ENCODE peak calls at places on chromosome X, in five cellular contexts. K, O, C, Q and R are unnamed samples.

GRCh38 chrX:103503163-103503852 is 16.0 kb downstream of the RAB40A start:
- ATAC-seq in K (no peak), Q (no peak), C (no peak), O (no peak), R (no peak)

GRCh38 chrX:12954981-12955380 is 19.9 kb upstream of the TMSB4X start:
- ATAC-seq in O (no peak), Q (no peak), K (no peak), C (no peak), R (no peak)

GRCh38 chrX:45186643-45187026 is 14.0 kb downstream of the DIPK2B start:
- ATAC-seq in K (no peak), C (peak; percentile 61), Q (no peak), O (no peak), R (no peak)

GRCh38 chrX:41734530-41734929 is 10.5 kb downstream of the GPR82 start:
- ATAC-seq in Q (no peak), O (peak; percentile 89), K (peak; percentile 59), C (peak; percentile 67), R (no peak)

GRCh38 chrX:1336331-1337143 is at the start of gene IL3RA:
- ATAC-seq in K (peak; percentile 38), Q (no peak), O (peak; percentile 63), C (no peak), R (peak; percentile 64)

GRCh38 chrX:39718951-39719350 is 378.8 kb downstream of the BCOR start:
- ATAC-seq in O (no peak), C (no peak), K (no peak), Q (no peak), R (no peak)

GRCh38 chrX:109409181-109409580 is 72.7 kb downstream of the GUCY2F start:
- ATAC-seq in K (no peak), O (no peak), C (no peak), Q (no peak), R (no peak)

GRCh38 chrX:116694046-116694445 is 231.3 kb upstream of the CT83 start:
- ATAC-seq in C (no peak), Q (no peak), K (no peak), O (no peak), R (no peak)

GRCh38 chrX:1334854-1335253 is 1.7 kb upstream of the IL3RA start:
- ATAC-seq in K (peak; percentile 88), Q (no peak), O (peak; percentile 77), C (no peak), R (no peak)

GRCh38 chrX:30060718-30061117 is 154.6 kb upstream of the MAGEB2 start:
- ATAC-seq in O (peak; percentile 70), Q (no peak), K (peak; percentile 54), C (peak; percentile 87), R (no peak)

GRCh38 chrX:47200385-47201150 is 6.9 kb downstream of the UBA1 start:
- ATAC-seq in C (peak; percentile 62), O (peak; percentile 92), Q (no peak), K (peak; percentile 55), R (peak; percentile 74)

GRCh38 chrX:37802028-37802427 is 22.2 kb downstream of the CYBB start:
- ATAC-seq in C (no peak), O (no peak), K (no peak), Q (no peak), R (no peak)

GRCh38 chrX:11309220-11309619 is 16.0 kb downstream of the AMELX start:
- ATAC-seq in O (no peak), K (no peak), Q (no peak), C (no peak), R (no peak)

GRCh38 chrX:15129412-15129811 is 140.5 kb downstream of the ASB9 start:
- ATAC-seq in Q (no peak), O (no peak), K (no peak), C (no peak), R (no peak)

GRCh38 chrX:111869639-111870034 is 6.3 kb upstream of the TRPC5OS start:
- ATAC-seq in K (peak; percentile 68), Q (peak; percentile 92), C (peak; percentile 88), O (peak; percentile 83), R (peak; percentile 82)

GRCh38 chrX:34891391-34891790 is 51.2 kb upstream of the FAM47B start:
- ATAC-seq in Q (no peak), O (no peak), K (no peak), C (no peak), R (no peak)

DNA sequence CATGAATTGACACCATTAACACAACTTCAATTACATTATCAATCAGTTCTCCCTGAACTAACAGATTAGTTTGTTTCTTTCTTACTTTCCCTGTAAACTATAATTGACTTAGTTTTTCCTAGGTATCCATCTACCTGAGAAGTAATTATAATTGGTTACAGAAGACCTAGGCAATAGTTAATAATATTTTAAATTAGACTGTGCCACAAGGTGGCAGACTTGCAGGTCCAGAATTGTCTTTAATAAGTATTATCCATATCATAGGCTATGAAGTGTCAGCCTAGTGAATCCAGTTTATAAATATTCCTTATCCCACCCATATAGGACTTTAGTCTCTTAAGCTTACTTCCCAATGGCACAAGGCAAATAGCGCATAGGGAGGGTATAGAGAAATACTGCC is 48.9 kb upstream of the FAM47B start:
- ATAC-seq in K (no peak), C (no peak), O (no peak), Q (no peak), R (no peak)
- TF ChIP-seq CTCF in K (no peak), C (no peak), O (peak; percentile 48), Q (peak; percentile 20), R (no peak)

GRCh38 chrX:19674041-19674769 is 158.9 kb upstream of the MAP3K15 start:
- ATAC-seq in C (no peak), Q (no peak), O (no peak), K (no peak), R (no peak)

GRCh38 chrX:19673334-19674040 is 158.2 kb upstream of the MAP3K15 start:
- ATAC-seq in C (peak; percentile 49), K (no peak), Q (peak; percentile 21), O (peak; percentile 73), R (no peak)

GRCh38 chrX:19672211-19672814 is 157.0 kb upstream of the MAP3K15 start:
- ATAC-seq in Q (no peak), K (no peak), C (no peak), O (peak; percentile 16), R (no peak)

GRCh38 chrX:19670321-19670750 is 155.0 kb upstream of the MAP3K15 start:
- ATAC-seq in Q (no peak), O (peak; percentile 38), K (peak; percentile 75), C (peak; percentile 47), R (peak; percentile 82)

GRCh38 chrX:19670854-19671620 is 155.7 kb upstream of the MAP3K15 start:
- ATAC-seq in K (peak; percentile 98), O (peak; percentile 89), Q (peak; percentile 45), C (peak; percentile 84), R (peak; percentile 83)
- TF ChIP-seq POLR2A in K (no peak), O (peak; percentile 35), Q (no peak), C (no peak), R (no peak)

GRCh38 chrX:100995469-100995868 is 26.0 kb downstream of the ARL13A start:
- ATAC-seq in Q (no peak), K (no peak), O (no peak), C (peak; percentile 71), R (no peak)

GRCh38 chrX:100984818-100985217 is 15.3 kb downstream of the ARL13A start:
- ATAC-seq in Q (no peak), C (no peak), K (no peak), O (no peak), R (no peak)

GRCh38 chrX:100994352-100995281 is 25.1 kb downstream of the ARL13A start:
- ATAC-seq in Q (no peak), O (peak; percentile 97), C (peak; percentile 81), K (peak; percentile 95), R (no peak)

GRCh38 chrX:100990139-100990538 is 20.6 kb downstream of the ARL13A start:
- ATAC-seq in C (no peak), K (no peak), Q (no peak), O (no peak), R (no peak)
- H3K4me1 ChIP-seq in C (peaks cover 13% of the 10 kb centered on the region), K (peaks cover 15% of the 10 kb centered on the region), Q (no peaks in the 10 kb centered on the region), O (peaks cover 24% of the 10 kb centered on the region), R (no peaks in the 10 kb centered on the region)

GRCh38 chrX:135086197-135086854 is 34.0 kb downstream of the ETDB start:
- ATAC-seq in O (peak; percentile 97), C (peak; percentile 99), Q (peak; percentile 85), K (peak; percentile 75), R (peak; percentile 87)
- TF ChIP-seq CTCF in O (peak; percentile 67), C (peak; percentile 55), Q (peak; percentile 44), K (peak; percentile 61), R (peak; percentile 37)

GRCh38 chrX:53321216-53321942 is 40.0 kb upstream of the IQSEC2 start:
- ATAC-seq in C (peak; percentile 89), Q (peak; percentile 69), K (no peak), O (peak; percentile 63), R (peak; percentile 27)
- TF ChIP-seq POLR2A in C (peak; percentile 43), Q (peak; percentile 29), K (no peak), O (peak; percentile 63), R (no peak)

GRCh38 chrX:16975233-16975632 is 28.8 kb downstream of the REPS2 start:
- ATAC-seq in O (no peak), K (no peak), C (no peak), Q (no peak), R (no peak)
- H3K4me1 ChIP-seq in O (no peaks in the 10 kb centered on the region), K (no peaks in the 10 kb centered on the region), C (no peaks in the 10 kb centered on the region), Q (peaks cover 20% of the 10 kb centered on the region), R (no peaks in the 10 kb centered on the region)